ENCODE peak calls at places on chromosomes 2 and 18, in six cellular contexts. One of them, this sample, is unnamed.

GRCh38 chr2:22329097-22329716 is 1055.8 kb upstream of the KLHL29 start:
- DNase-seq in BE2C: no peak
- DNase-seq in kidney epithelial cell: no peak
- DNase-seq in BJ: no peak
- DNase-seq in brain microvascular endothelial cell: no peak
- DNase-seq in cardiac fibroblast: no peak
- DNase-seq in this sample: no peak

GRCh38 chr18:12121175-12122095 is 27.8 kb downstream of the ANKRD62 start:
- DNase-seq in BE2C: no peak
- DNase-seq in kidney epithelial cell: no peak
- DNase-seq in BJ: no peak
- DNase-seq in brain microvascular endothelial cell: peak
- DNase-seq in cardiac fibroblast: peak
- DNase-seq in this sample: peak

GRCh38 chr2:70664525-70664924 is 103.5 kb downstream of the ADD2 start:
- DNase-seq in BE2C: no peak
- DNase-seq in kidney epithelial cell: no peak
- DNase-seq in BJ: no peak
- DNase-seq in brain microvascular endothelial cell: no peak
- DNase-seq in cardiac fibroblast: no peak
- DNase-seq in this sample: no peak

GRCh38 chr2:153059338-153060052 is 341.1 kb downstream of the ARL6IP6 start:
- DNase-seq in BE2C: no peak
- DNase-seq in kidney epithelial cell: peak
- DNase-seq in BJ: no peak
- DNase-seq in brain microvascular endothelial cell: no peak
- DNase-seq in cardiac fibroblast: peak
- DNase-seq in this sample: peak

GRCh38 chr2:101349893-101350662 is 37.2 kb downstream of the CREG2 start:
- DNase-seq in BE2C: no peak
- DNase-seq in kidney epithelial cell: no peak
- DNase-seq in BJ: no peak
- DNase-seq in brain microvascular endothelial cell: peak
- DNase-seq in cardiac fibroblast: peak
- DNase-seq in this sample: peak

GRCh38 chr2:186455613-186456012 is 30.4 kb upstream of the ZC3H15 start:
- DNase-seq in BE2C: no peak
- DNase-seq in kidney epithelial cell: no peak
- DNase-seq in BJ: no peak
- DNase-seq in brain microvascular endothelial cell: no peak
- DNase-seq in cardiac fibroblast: no peak
- DNase-seq in this sample: no peak

GRCh38 chr2:186572705-186573104 is 17.2 kb upstream of the ITGAV start:
- DNase-seq in BE2C: no peak
- DNase-seq in kidney epithelial cell: no peak
- DNase-seq in BJ: no peak
- DNase-seq in brain microvascular endothelial cell: no peak
- DNase-seq in cardiac fibroblast: no peak
- DNase-seq in this sample: no peak

GRCh38 chr18:70331456-70332097 is 42.7 kb downstream of the SOCS6 start:
- DNase-seq in BE2C: no peak
- DNase-seq in kidney epithelial cell: no peak
- DNase-seq in BJ: no peak
- DNase-seq in brain microvascular endothelial cell: no peak
- DNase-seq in cardiac fibroblast: no peak
- DNase-seq in this sample: no peak

GRCh38 chr2:109453596-109453995 is 160.2 kb downstream of the SEPTIN10 start:
- DNase-seq in BE2C: no peak
- DNase-seq in kidney epithelial cell: no peak
- DNase-seq in BJ: no peak
- DNase-seq in brain microvascular endothelial cell: no peak
- DNase-seq in cardiac fibroblast: no peak
- DNase-seq in this sample: no peak

GRCh38 chr2:193965263-193965662 is 1691.8 kb upstream of the SLC39A10 start:
- DNase-seq in BE2C: no peak
- DNase-seq in kidney epithelial cell: no peak
- DNase-seq in BJ: no peak
- DNase-seq in brain microvascular endothelial cell: no peak
- DNase-seq in cardiac fibroblast: no peak
- DNase-seq in this sample: no peak

GRCh38 chr2:95021015-95021399 is 4.5 kb upstream of the MAL start:
- DNase-seq in BE2C: no peak
- DNase-seq in kidney epithelial cell: no peak
- DNase-seq in BJ: no peak
- DNase-seq in brain microvascular endothelial cell: no peak
- DNase-seq in cardiac fibroblast: no peak
- DNase-seq in this sample: peak

GRCh38 chr18:58538604-58539386 is 90.1 kb downstream of the ALPK2 start:
- DNase-seq in BE2C: no peak
- DNase-seq in kidney epithelial cell: no peak
- DNase-seq in BJ: no peak
- DNase-seq in brain microvascular endothelial cell: no peak
- DNase-seq in cardiac fibroblast: peak
- DNase-seq in this sample: no peak

GRCh38 chr2:47354013-47354816 is 48.7 kb upstream of the MSH2 start:
- DNase-seq in BE2C: peak
- DNase-seq in kidney epithelial cell: no peak
- DNase-seq in BJ: no peak
- DNase-seq in brain microvascular endothelial cell: peak
- DNase-seq in cardiac fibroblast: peak
- DNase-seq in this sample: peak

DNA sequence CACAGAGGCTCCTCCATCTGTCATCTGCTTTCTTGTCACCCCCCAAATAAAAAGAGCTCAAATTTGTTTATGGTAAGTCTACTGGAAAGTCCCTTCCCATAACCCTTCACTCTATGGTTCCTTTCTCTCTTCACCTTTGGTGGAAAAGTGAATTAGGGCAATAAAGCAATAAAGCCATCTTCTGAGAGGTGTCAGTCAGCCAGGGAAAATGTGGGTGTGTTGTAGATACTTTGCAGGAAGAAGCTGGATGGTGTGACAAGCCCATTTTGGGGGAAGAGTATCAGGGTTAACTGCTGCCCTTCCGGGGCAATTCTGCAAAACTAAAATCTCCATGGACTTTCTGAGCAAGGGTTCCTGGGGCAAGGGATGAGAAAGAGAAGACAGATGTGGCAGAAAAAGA is 197.9 kb downstream of the SH3BP4 start:
- DNase-seq in BE2C: no peak
- DNase-seq in kidney epithelial cell: no peak
- DNase-seq in BJ: no peak
- DNase-seq in brain microvascular endothelial cell: no peak
- DNase-seq in cardiac fibroblast: no peak
- DNase-seq in this sample: no peak
- H3K4me3 ChIP-seq in BE2C: no peak
- H3K4me3 ChIP-seq in kidney epithelial cell: no peak
- H3K4me3 ChIP-seq in BJ: no peak
- H3K4me3 ChIP-seq in brain microvascular endothelial cell: no peak
- H3K4me3 ChIP-seq in cardiac fibroblast: no peak
- H3K4me3 ChIP-seq in this sample: no peak

DNA sequence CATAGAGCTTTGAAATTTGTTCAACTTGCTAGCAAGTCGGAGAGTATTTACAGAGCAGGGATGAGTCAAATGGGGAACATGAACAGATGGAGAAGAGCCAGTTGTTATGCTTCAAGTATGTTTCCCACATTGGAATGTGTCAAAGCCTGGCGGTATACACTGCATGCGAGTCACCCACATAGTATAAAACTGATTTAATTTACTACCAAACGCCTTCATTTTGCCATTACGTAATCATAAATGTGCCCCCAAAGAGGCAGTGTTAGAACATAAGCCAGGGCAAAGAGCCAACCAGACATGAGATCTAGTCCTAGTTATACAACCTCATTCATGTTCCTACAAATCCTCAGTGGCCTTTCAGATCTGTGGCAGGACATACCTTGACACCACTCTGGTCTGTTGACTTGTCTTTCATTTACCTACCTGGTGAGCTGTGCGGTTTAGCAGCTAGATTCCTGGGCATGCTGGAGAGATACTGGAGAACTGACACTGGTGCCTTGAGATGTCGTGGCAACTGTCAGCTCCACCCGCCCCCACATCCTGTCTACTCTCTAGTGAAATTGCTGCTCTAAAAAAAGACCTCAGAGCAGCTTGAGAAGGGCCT is 21.7 kb upstream of the NRP2 start:
- DNase-seq in BE2C: no peak
- DNase-seq in kidney epithelial cell: no peak
- DNase-seq in BJ: peak
- DNase-seq in brain microvascular endothelial cell: peak
- DNase-seq in cardiac fibroblast: peak
- DNase-seq in this sample: peak
- H3K4me3 ChIP-seq in BE2C: no peak
- H3K4me3 ChIP-seq in kidney epithelial cell: no peak
- H3K4me3 ChIP-seq in BJ: no peak
- H3K4me3 ChIP-seq in brain microvascular endothelial cell: no peak
- H3K4me3 ChIP-seq in cardiac fibroblast: no peak
- H3K4me3 ChIP-seq in this sample: peak

DNA sequence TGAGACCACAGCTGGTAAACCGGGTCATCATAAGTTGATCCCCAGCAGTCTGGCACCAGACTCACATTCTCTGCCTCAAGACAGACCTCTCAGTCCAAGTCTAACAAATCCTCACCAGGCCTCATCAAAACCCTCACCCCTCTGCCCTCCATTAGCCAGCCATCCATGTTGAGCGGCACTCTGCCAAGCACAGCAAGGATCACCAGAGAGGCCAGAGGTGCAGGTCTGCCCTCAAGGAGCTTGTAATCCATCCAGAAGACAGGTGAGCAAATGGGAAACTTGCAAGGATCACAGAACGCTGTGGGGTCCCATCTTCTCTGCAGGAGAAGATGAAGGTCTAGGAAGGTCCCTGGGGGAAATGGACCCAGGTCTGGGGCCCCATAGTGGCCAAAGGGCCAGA is 63.6 kb downstream of the TNS1 start:
- DNase-seq in BE2C: no peak
- DNase-seq in kidney epithelial cell: no peak
- DNase-seq in BJ: no peak
- DNase-seq in brain microvascular endothelial cell: no peak
- DNase-seq in cardiac fibroblast: no peak
- DNase-seq in this sample: no peak
- H3K4me3 ChIP-seq in BE2C: no peak
- H3K4me3 ChIP-seq in kidney epithelial cell: no peak
- H3K4me3 ChIP-seq in BJ: no peak
- H3K4me3 ChIP-seq in brain microvascular endothelial cell: no peak
- H3K4me3 ChIP-seq in cardiac fibroblast: no peak
- H3K4me3 ChIP-seq in this sample: no peak

DNA sequence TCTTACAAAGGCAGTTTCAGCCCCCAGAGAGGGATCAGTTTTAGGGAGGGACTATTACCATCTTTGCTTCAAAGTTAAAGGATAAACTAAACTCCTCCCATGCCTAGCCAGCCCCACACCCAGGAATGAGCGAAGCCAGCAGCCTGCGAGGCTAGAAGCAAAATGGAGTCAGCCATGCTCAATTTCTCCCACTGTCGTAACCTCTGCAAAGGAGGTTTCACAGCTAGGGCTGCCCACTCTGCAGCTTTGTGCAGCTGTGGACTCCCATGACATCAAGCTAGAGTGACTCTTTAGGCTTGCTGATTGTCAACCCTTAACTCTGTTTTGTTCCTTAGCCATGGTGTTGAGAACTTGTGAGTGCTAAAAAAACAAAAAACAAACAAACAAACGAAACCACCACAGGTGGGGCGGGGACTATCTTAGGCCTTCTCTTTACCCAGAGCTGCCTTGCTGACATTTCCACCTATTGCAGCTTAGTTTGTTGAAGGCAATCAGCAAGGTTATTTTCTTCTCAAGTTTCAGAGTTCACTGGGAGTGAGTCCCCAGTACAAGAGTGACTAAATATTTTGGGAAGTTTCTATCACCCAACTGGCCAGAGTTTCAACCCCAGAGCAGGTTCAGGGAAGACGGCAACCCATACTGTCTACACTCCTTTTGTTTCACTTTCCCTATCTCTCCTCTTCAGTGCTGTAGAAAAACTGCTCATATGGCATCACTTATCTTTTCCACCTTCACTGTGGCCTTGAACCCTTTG is 592.1 kb downstream of the XIRP2 start:
- DNase-seq in BE2C: no peak
- DNase-seq in kidney epithelial cell: no peak
- DNase-seq in BJ: no peak
- DNase-seq in brain microvascular endothelial cell: no peak
- DNase-seq in cardiac fibroblast: no peak
- DNase-seq in this sample: peak
- H3K4me3 ChIP-seq in BE2C: no peak
- H3K4me3 ChIP-seq in kidney epithelial cell: no peak
- H3K4me3 ChIP-seq in BJ: no peak
- H3K4me3 ChIP-seq in brain microvascular endothelial cell: no peak
- H3K4me3 ChIP-seq in cardiac fibroblast: no peak
- H3K4me3 ChIP-seq in this sample: no peak

This sample was measured in osteoblast.